ENCODE peak calls at places on chromosomes 7 and 10, in four cellular contexts. G is stomach, I is tibial artery, C is dorsolateral prefrontal cortex. O is an unnamed sample. For H3K27me3, the result is how much of the 10 kb centered on the place peaks cover.

GRCh38 chr10:17454181-17454800 is at the start of gene ST8SIA6:
- DNase-seq in G (peak), I (no peak), C (peak), O (no peak)

GRCh38 chr10:47414227-47414592 is 30.1 kb upstream of the ZNF488 start:
- DNase-seq in G (no peak), I (no peak), C (no peak), O (no peak)

GRCh38 chr7:104934665-104935064 is 79.3 kb upstream of the KMT2E start:
- DNase-seq in G (no peak), I (no peak), C (no peak), O (no peak)

GRCh38 chr10:16348891-16349290 is 87.9 kb upstream of the PTER start:
- DNase-seq in G (no peak), I (no peak), C (no peak), O (no peak)

GRCh38 chr7:117019786-117020604 is 66.7 kb downstream of the ST7 start:
- DNase-seq in G (peak), I (peak), C (peak), O (peak)

GRCh38 chr7:2939193-2939885 is 95.2 kb upstream of the GNA12 start:
- DNase-seq in G (no peak), I (no peak), C (no peak), O (no peak)

GRCh38 chr7:70925411-70926115 is 206.4 kb upstream of the GALNT17 start:
- DNase-seq in G (no peak), I (no peak), C (no peak), O (no peak)

GRCh38 chr10:905972-906371 is 25.5 kb downstream of the LARP4B start:
- DNase-seq in G (no peak), I (no peak), C (no peak), O (no peak)

GRCh38 chr7:51123322-51124021 is 193.1 kb downstream of the COBL start:
- DNase-seq in G (no peak), I (no peak), C (peak), O (peak)

GRCh38 chr10:54284526-54285193 is 516.4 kb downstream of the PCDH15 start:
- DNase-seq in G (no peak), I (no peak), C (no peak), O (no peak)

GRCh38 chr7:135644154-135644553 is 18.2 kb upstream of the STMP1 start:
- DNase-seq in G (no peak), I (no peak), C (no peak), O (no peak)

GRCh38 chr10:35462491-35462934 is 126.2 kb downstream of the CCNY start:
- DNase-seq in G (no peak), I (no peak), C (no peak), O (no peak)

GRCh38 chr7:113392841-113393540 is 274.6 kb upstream of the SMIM30 start:
- DNase-seq in G (no peak), I (no peak), C (no peak), O (no peak)

GRCh38 chr7:92698237-92698841 is 108.1 kb upstream of the FAM133B start:
- DNase-seq in G (peak), I (no peak), C (peak), O (no peak)

GRCh38 chr10:5832946-5833345 is 19.7 kb upstream of the GDI2 start:
- DNase-seq in G (peak), I (no peak), C (no peak), O (no peak)

GRCh38 chr7:16915405-16915804 is 33.6 kb upstream of the AGR3 start:
- DNase-seq in G (no peak), I (no peak), C (no peak), O (no peak)

GRCh38 chr7:28748346-28748745 is 209.8 kb downstream of the TRIL start:
- DNase-seq in G (no peak), I (no peak), C (no peak), O (no peak)

GRCh38 chr7:28747854-28748253 is 210.3 kb downstream of the TRIL start:
- DNase-seq in G (no peak), I (no peak), C (no peak), O (no peak)

GRCh38 chr7:28745351-28745750 is 212.8 kb downstream of the TRIL start:
- DNase-seq in G (no peak), I (no peak), C (no peak), O (no peak)

GRCh38 chr7:28748934-28749584 is 209.1 kb downstream of the TRIL start:
- DNase-seq in G (no peak), I (peak), C (no peak), O (no peak)

DNA sequence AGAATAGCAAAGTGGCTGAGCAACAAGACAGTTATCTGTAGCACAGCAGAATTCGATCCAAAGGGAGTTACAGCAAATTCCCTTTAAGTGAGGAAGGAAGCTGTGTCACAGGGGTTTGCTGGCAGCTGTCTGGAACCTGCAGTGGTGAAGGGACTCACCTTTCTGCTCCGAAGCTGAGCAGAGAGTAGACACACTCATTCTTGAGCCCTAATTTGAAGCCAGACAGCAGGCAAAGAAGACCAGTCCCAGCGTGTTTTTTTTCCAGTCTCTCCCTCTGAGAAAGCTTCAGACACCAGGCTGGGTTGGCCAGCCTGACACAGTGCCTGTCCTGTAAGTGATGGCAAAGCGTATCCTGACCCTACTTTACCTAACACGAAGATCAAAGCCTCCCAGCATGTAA is 210.7 kb downstream of the TRIL start:
- DNase-seq in G (no peak), I (no peak), C (no peak), O (no peak)
- H3K27ac ChIP-seq in G (no peak), I (no peak), C (peak), O (no peak)

GRCh38 chr10:69573056-69573806 is at the start of gene NEUROG3:
- DNase-seq in G (no peak), I (peak), C (no peak), O (no peak)
- H3K27me3 ChIP-seq in G (half or more), I (under half), C (half or more), O (under half)

DNA sequence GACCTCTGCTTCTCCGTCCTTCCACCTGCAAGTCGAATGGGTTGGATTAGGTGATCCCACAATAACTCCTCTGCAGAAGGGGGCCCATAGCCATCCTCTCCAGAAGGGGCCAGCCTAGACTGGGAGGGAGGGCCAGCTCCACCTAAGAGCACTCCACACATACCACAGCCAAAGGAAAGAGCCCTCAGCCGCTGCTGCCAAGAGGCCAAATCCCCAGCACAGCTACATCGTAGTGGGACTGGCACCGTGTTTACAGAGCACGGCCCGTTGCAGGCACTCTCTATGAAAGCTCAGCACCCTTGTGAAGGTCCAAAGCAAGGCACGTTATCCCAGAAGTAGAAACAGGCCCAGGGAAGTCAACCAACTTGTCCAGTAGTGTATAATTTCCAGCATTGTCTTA is 5.4 kb downstream of the KCNH2 start:
- DNase-seq in G (no peak), I (no peak), C (no peak), O (no peak)
- H3K27ac ChIP-seq in G (no peak), I (no peak), C (no peak), O (peak)

GRCh38 chr7:23633417-23633816 is 36.2 kb downstream of the CCDC126 start:
- DNase-seq in G (no peak), I (no peak), C (no peak), O (no peak)

GRCh38 chr7:23622469-23622868 is 25.3 kb downstream of the CCDC126 start:
- DNase-seq in G (no peak), I (no peak), C (no peak), O (no peak)

DNA sequence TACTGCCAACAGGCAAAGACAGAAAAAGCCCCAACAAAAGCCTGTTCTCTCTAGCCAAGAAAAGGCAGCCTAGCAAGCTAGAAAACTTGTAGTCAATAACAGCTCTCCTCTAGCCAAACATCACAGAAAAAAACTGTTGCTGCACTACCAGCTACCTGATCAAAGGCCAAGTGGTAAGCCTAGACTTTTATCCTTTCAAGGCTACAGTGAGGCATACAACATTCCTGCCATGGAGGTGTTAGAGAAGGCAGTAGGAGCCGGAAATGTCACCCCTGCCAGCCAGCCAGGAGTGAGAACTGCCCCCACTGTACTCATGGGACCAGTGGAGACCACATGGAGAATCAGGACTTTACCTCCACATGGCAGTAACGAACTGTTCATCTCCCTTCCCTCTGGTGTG is 31.2 kb downstream of the CCDC126 start:
- DNase-seq in G (no peak), I (no peak), C (no peak), O (no peak)
- H3K27me3 ChIP-seq in G (under half), I (under half), C (under half), O (under half)

GRCh38 chr7:148800677-148801076 is 83.4 kb downstream of the EZH2 start:
- DNase-seq in G (no peak), I (no peak), C (no peak), O (no peak)
- H3K27ac ChIP-seq in G (no peak), I (no peak), C (no peak), O (no peak)

GRCh38 chr7:25862993-25863726 is 288.8 kb upstream of the NFE2L3 start:
- DNase-seq in G (no peak), I (no peak), C (no peak), O (no peak)
- H3K27me3 ChIP-seq in G (half or more), I (under half), C (half or more), O (half or more)

GRCh38 chr10:132445516-132446194 is 48.7 kb downstream of the PWWP2B start:
- DNase-seq in G (no peak), I (no peak), C (no peak), O (no peak)
- H3K27ac ChIP-seq in G (no peak), I (no peak), C (no peak), O (no peak)

O was measured in right atrium auricular region.